ENCODE peak calls at places on chromosomes 4 and X, in nine cellular contexts. O is activated T-cell treated with anti-CD3 and anti-CD28 coated beads for 1 hour; F is AG09319; D is suprapubic skin; G is EL; Z is neural crest cell; Q is activated CD8-positive, alpha-beta T cell treated with anti-CD3 and anti-CD28 coated beads for 36 hours; T is foreskin fibroblast; J is Daoy. K is an unnamed sample.
A peak's percentile ranks its signal among the peaks of the same experiment; 100 is the strongest.

GRCh38 chr4:64250061-64250460 is 159.2 kb downstream of the TECRL start:
- DNase-seq in O (no peak), F (no peak), D (no peak), G (no peak), Z (no peak), Q (no peak), T (no peak), J (no peak), K (no peak)

GRCh38 chrX:25015486-25016360 is at the start of gene ARX:
- DNase-seq in O (no peak), F (no peak), D (no peak), G (peak; percentile 40), Z (peak; percentile 72), Q (peak; percentile 50), T (peak; percentile 35), J (peak; percentile 51), K (no peak)

GRCh38 chr4:16269742-16270522 is 43.7 kb upstream of the TAPT1 start:
- DNase-seq in O (no peak), F (peak; percentile 90), D (no peak), G (peak; percentile 95), Z (no peak), Q (no peak), T (peak; percentile 46), J (peak; percentile 90), K (peak; percentile 79)

GRCh38 chrX:44303119-44303518 is 40.4 kb downstream of the EFHC2 start:
- DNase-seq in O (no peak), F (no peak), D (no peak), G (no peak), Z (no peak), Q (no peak), T (no peak), J (no peak), K (no peak)

GRCh38 chrX:139200793-139201192 is 329.7 kb upstream of the F9 start:
- DNase-seq in O (no peak), F (peak; percentile 37), D (no peak), G (no peak), Z (no peak), Q (no peak), T (no peak), J (no peak), K (no peak)

GRCh38 chr4:121072836-121073362 is 564 bp upstream of the NDNF start:
- DNase-seq in O (no peak), F (no peak), D (peak; percentile 79), G (no peak), Z (no peak), Q (peak; percentile 33), T (no peak), J (peak; percentile 3), K (no peak)

GRCh38 chr4:135073389-135073788 is 871.8 kb upstream of the PABPC4L start:
- DNase-seq in O (no peak), F (no peak), D (no peak), G (no peak), Z (no peak), Q (no peak), T (no peak), J (no peak), K (no peak)

GRCh38 chr4:133910165-133910564 is 291.4 kb downstream of the PABPC4L start:
- DNase-seq in O (no peak), F (no peak), D (no peak), G (no peak), Z (no peak), Q (no peak), T (no peak), J (no peak), K (no peak)

GRCh38 chr4:1554876-1555265 is 129.2 kb downstream of the FAM53A start:
- DNase-seq in O (no peak), F (no peak), D (no peak), G (no peak), Z (no peak), Q (no peak), T (no peak), J (no peak), K (no peak)

GRCh38 chr4:69830529-69831269 is 29.2 kb downstream of the SULT1E1 start:
- DNase-seq in O (no peak), F (no peak), D (no peak), G (no peak), Z (no peak), Q (peak; percentile 21), T (peak; percentile 68), J (peak; percentile 1), K (no peak)

GRCh38 chrX:120453985-120454384 is 15.1 kb downstream of the LAMP2 start:
- DNase-seq in O (no peak), F (no peak), D (no peak), G (peak; percentile 65), Z (no peak), Q (no peak), T (no peak), J (peak; percentile 41), K (no peak)

GRCh38 chr4:153782567-153782966 is 6.3 kb downstream of the SFRP2 start:
- DNase-seq in O (no peak), F (no peak), D (no peak), G (no peak), Z (no peak), Q (no peak), T (peak; percentile 54), J (no peak), K (no peak)

GRCh38 chr4:41744572-41745291 is 3.8 kb downstream of the PHOX2B start:
- DNase-seq in O (no peak), F (no peak), D (no peak), G (no peak), Z (no peak), Q (no peak), T (no peak), J (no peak), K (no peak)

GRCh38 chr4:150447356-150447755 is 134.6 kb upstream of the MAB21L2 start:
- DNase-seq in O (no peak), F (no peak), D (no peak), G (no peak), Z (no peak), Q (no peak), T (no peak), J (no peak), K (no peak)

GRCh38 chrX:19046343-19047215 is 62.7 kb upstream of the PHKA2 start:
- DNase-seq in O (no peak), F (no peak), D (no peak), G (peak; percentile 49), Z (no peak), Q (no peak), T (peak; percentile 14), J (peak; percentile 22), K (no peak)

GRCh38 chrX:110170029-110170428 is 147.9 kb downstream of the AMMECR1 start:
- DNase-seq in O (no peak), F (no peak), D (no peak), G (no peak), Z (no peak), Q (no peak), T (no peak), J (no peak), K (no peak)

GRCh38 chrX:18714910-18715309 is 7.5 kb downstream of the PPEF1 start:
- DNase-seq in O (no peak), F (no peak), D (no peak), G (no peak), Z (no peak), Q (no peak), T (no peak), J (peak; percentile 69), K (no peak)

GRCh38 chr4:160375746-160376452 is 1273.0 kb downstream of the RAPGEF2 start:
- DNase-seq in O (no peak), F (no peak), D (no peak), G (no peak), Z (no peak), Q (no peak), T (no peak), J (no peak), K (no peak)

GRCh38 chr4:68175562-68176155 is 46.0 kb upstream of the TMPRSS11F start:
- DNase-seq in O (no peak), F (peak; percentile 12), D (no peak), G (peak; percentile 43), Z (peak; percentile 58), Q (peak; percentile 64), T (peak; percentile 26), J (no peak), K (peak; percentile 19)

GRCh38 chrX:115344885-115345653 is 55.6 kb downstream of the LUZP4 start:
- DNase-seq in O (no peak), F (peak; percentile 89), D (peak; percentile 85), G (peak; percentile 91), Z (no peak), Q (no peak), T (peak; percentile 91), J (peak; percentile 91), K (peak; percentile 33)

GRCh38 chr4:141721174-141721573 is 84.8 kb downstream of the IL15 start:
- DNase-seq in O (no peak), F (no peak), D (no peak), G (no peak), Z (no peak), Q (no peak), T (no peak), J (no peak), K (no peak)

GRCh38 chr4:107183155-107183774 is 147.2 kb upstream of the DKK2 start:
- DNase-seq in O (no peak), F (peak; percentile 20), D (no peak), G (peak; percentile 60), Z (peak; percentile 30), Q (peak; percentile 5), T (peak; percentile 40), J (peak; percentile 38), K (no peak)

GRCh38 chrX:102154218-102154860 is 1.4 kb downstream of the BEX5 start:
- DNase-seq in O (no peak), F (no peak), D (no peak), G (no peak), Z (peak; percentile 2), Q (peak; percentile 12), T (no peak), J (peak; percentile 21), K (no peak)

GRCh38 chr4:23268072-23268771 is 575.5 kb downstream of the GBA3 start:
- DNase-seq in O (no peak), F (no peak), D (no peak), G (no peak), Z (no peak), Q (no peak), T (no peak), J (no peak), K (no peak)

GRCh38 chr4:165060938-165061337 is 7.3 kb downstream of the TRIM75 start:
- DNase-seq in O (no peak), F (no peak), D (no peak), G (no peak), Z (no peak), Q (no peak), T (no peak), J (no peak), K (no peak)

GRCh38 chr4:184021389-184021788 is 116.3 kb downstream of the STOX2 start:
- DNase-seq in O (no peak), F (no peak), D (no peak), G (no peak), Z (no peak), Q (no peak), T (no peak), J (no peak), K (no peak)

GRCh38 chr4:62037576-62037975 is 837.5 kb downstream of the ADGRL3 start:
- DNase-seq in O (no peak), F (no peak), D (no peak), G (no peak), Z (no peak), Q (no peak), T (no peak), J (no peak), K (no peak)

GRCh38 chr4:144295286-144295995 is 154.9 kb upstream of the GYPA start:
- DNase-seq in O (no peak), F (no peak), D (no peak), G (peak; percentile 40), Z (no peak), Q (no peak), T (no peak), J (no peak), K (no peak)

GRCh38 chr4:56978750-56979303 is at the start of gene POLR2B:
- DNase-seq in O (peak; percentile 73), F (peak; percentile 83), D (peak; percentile 97), G (peak; percentile 95), Z (peak; percentile 95), Q (peak; percentile 96), T (peak; percentile 92), J (peak; percentile 84), K (peak; percentile 60)

K was measured in keratinocyte.